ENCODE peak calls at places on chromosomes 5 and 9, in nine cellular contexts. One of them, this sample, is unnamed.

GRCh38 chr9:3243676-3244075 is 282.1 kb downstream of the RFX3 start:
- DNase-seq in IMR-90: no peak
- DNase-seq in body of pancreas: peak
- DNase-seq in sigmoid colon: no peak
- DNase-seq in upper lobe of left lung: no peak
- DNase-seq in heart left ventricle: no peak
- DNase-seq in A549: no peak
- DNase-seq in NB4: peak
- DNase-seq in K562: no peak
- DNase-seq in this sample: no peak

GRCh38 chr5:89436464-89436863 is 553.5 kb upstream of the MEF2C start:
- DNase-seq in IMR-90: no peak
- DNase-seq in body of pancreas: no peak
- DNase-seq in sigmoid colon: no peak
- DNase-seq in upper lobe of left lung: no peak
- DNase-seq in heart left ventricle: no peak
- DNase-seq in A549: no peak
- DNase-seq in NB4: no peak
- DNase-seq in K562: no peak
- DNase-seq in this sample: no peak

GRCh38 chr5:137071526-137071925 is 427.6 kb downstream of the SPOCK1 start:
- DNase-seq in IMR-90: no peak
- DNase-seq in body of pancreas: peak
- DNase-seq in sigmoid colon: no peak
- DNase-seq in upper lobe of left lung: no peak
- DNase-seq in heart left ventricle: no peak
- DNase-seq in A549: no peak
- DNase-seq in NB4: no peak
- DNase-seq in K562: no peak
- DNase-seq in this sample: no peak

GRCh38 chr9:114616684-114617520 is 5.8 kb downstream of the TMEM268 start:
- DNase-seq in IMR-90: no peak
- DNase-seq in body of pancreas: peak
- DNase-seq in sigmoid colon: peak
- DNase-seq in upper lobe of left lung: peak
- DNase-seq in heart left ventricle: peak
- DNase-seq in A549: no peak
- DNase-seq in NB4: peak
- DNase-seq in K562: peak
- DNase-seq in this sample: peak

GRCh38 chr5:107570805-107571531 is 99.8 kb downstream of the EFNA5 start:
- DNase-seq in IMR-90: no peak
- DNase-seq in body of pancreas: peak
- DNase-seq in sigmoid colon: no peak
- DNase-seq in upper lobe of left lung: no peak
- DNase-seq in heart left ventricle: peak
- DNase-seq in A549: peak
- DNase-seq in NB4: no peak
- DNase-seq in K562: no peak
- DNase-seq in this sample: no peak

GRCh38 chr9:133612051-133612450 is 2.9 kb upstream of the FAM163B start:
- DNase-seq in IMR-90: no peak
- DNase-seq in body of pancreas: no peak
- DNase-seq in sigmoid colon: no peak
- DNase-seq in upper lobe of left lung: no peak
- DNase-seq in heart left ventricle: no peak
- DNase-seq in A549: no peak
- DNase-seq in NB4: no peak
- DNase-seq in K562: no peak
- DNase-seq in this sample: no peak

GRCh38 chr5:72607381-72607780 is 100.2 kb upstream of the ZNF366 start:
- DNase-seq in IMR-90: no peak
- DNase-seq in body of pancreas: no peak
- DNase-seq in sigmoid colon: no peak
- DNase-seq in upper lobe of left lung: no peak
- DNase-seq in heart left ventricle: no peak
- DNase-seq in A549: no peak
- DNase-seq in NB4: no peak
- DNase-seq in K562: no peak
- DNase-seq in this sample: no peak

GRCh38 chr9:105254226-105254625 is 9.8 kb downstream of the SLC44A1 start:
- DNase-seq in IMR-90: no peak
- DNase-seq in body of pancreas: no peak
- DNase-seq in sigmoid colon: no peak
- DNase-seq in upper lobe of left lung: no peak
- DNase-seq in heart left ventricle: no peak
- DNase-seq in A549: no peak
- DNase-seq in NB4: no peak
- DNase-seq in K562: no peak
- DNase-seq in this sample: no peak

GRCh38 chr9:136441681-136442245 is 2.1 kb upstream of the INPP5E start:
- DNase-seq in IMR-90: no peak
- DNase-seq in body of pancreas: no peak
- DNase-seq in sigmoid colon: no peak
- DNase-seq in upper lobe of left lung: no peak
- DNase-seq in heart left ventricle: no peak
- DNase-seq in A549: no peak
- DNase-seq in NB4: no peak
- DNase-seq in K562: no peak
- DNase-seq in this sample: no peak

GRCh38 chr5:81749562-81750307 is 1.2 kb downstream of the SSBP2 start:
- DNase-seq in IMR-90: peak
- DNase-seq in body of pancreas: peak
- DNase-seq in sigmoid colon: peak
- DNase-seq in upper lobe of left lung: peak
- DNase-seq in heart left ventricle: peak
- DNase-seq in A549: no peak
- DNase-seq in NB4: peak
- DNase-seq in K562: peak
- DNase-seq in this sample: peak

GRCh38 chr5:78514427-78515345 is 133.9 kb downstream of the LHFPL2 start:
- DNase-seq in IMR-90: peak
- DNase-seq in body of pancreas: no peak
- DNase-seq in sigmoid colon: no peak
- DNase-seq in upper lobe of left lung: no peak
- DNase-seq in heart left ventricle: no peak
- DNase-seq in A549: no peak
- DNase-seq in NB4: no peak
- DNase-seq in K562: no peak
- DNase-seq in this sample: no peak

GRCh38 chr5:177492841-177493240 is 4.6 kb downstream of the PDLIM7 start:
- DNase-seq in IMR-90: no peak
- DNase-seq in body of pancreas: no peak
- DNase-seq in sigmoid colon: no peak
- DNase-seq in upper lobe of left lung: no peak
- DNase-seq in heart left ventricle: no peak
- DNase-seq in A549: no peak
- DNase-seq in NB4: no peak
- DNase-seq in K562: no peak
- DNase-seq in this sample: no peak

GRCh38 chr9:87499455-87500015 is 1.9 kb downstream of the DAPK1 start:
- DNase-seq in IMR-90: no peak
- DNase-seq in body of pancreas: no peak
- DNase-seq in sigmoid colon: no peak
- DNase-seq in upper lobe of left lung: no peak
- DNase-seq in heart left ventricle: no peak
- DNase-seq in A549: no peak
- DNase-seq in NB4: no peak
- DNase-seq in K562: no peak
- DNase-seq in this sample: no peak

GRCh38 chr9:87498816-87499454 is 1.3 kb downstream of the DAPK1 start:
- DNase-seq in IMR-90: no peak
- DNase-seq in body of pancreas: peak
- DNase-seq in sigmoid colon: no peak
- DNase-seq in upper lobe of left lung: no peak
- DNase-seq in heart left ventricle: no peak
- DNase-seq in A549: no peak
- DNase-seq in NB4: no peak
- DNase-seq in K562: no peak
- DNase-seq in this sample: no peak

GRCh38 chr9:87501806-87502205 is 4.1 kb downstream of the DAPK1 start:
- DNase-seq in IMR-90: no peak
- DNase-seq in body of pancreas: no peak
- DNase-seq in sigmoid colon: no peak
- DNase-seq in upper lobe of left lung: no peak
- DNase-seq in heart left ventricle: no peak
- DNase-seq in A549: no peak
- DNase-seq in NB4: no peak
- DNase-seq in K562: no peak
- DNase-seq in this sample: no peak

GRCh38 chr9:87500894-87501656 is 3.4 kb downstream of the DAPK1 start:
- DNase-seq in IMR-90: no peak
- DNase-seq in body of pancreas: no peak
- DNase-seq in sigmoid colon: no peak
- DNase-seq in upper lobe of left lung: no peak
- DNase-seq in heart left ventricle: no peak
- DNase-seq in A549: no peak
- DNase-seq in NB4: no peak
- DNase-seq in K562: no peak
- DNase-seq in this sample: no peak

DNA sequence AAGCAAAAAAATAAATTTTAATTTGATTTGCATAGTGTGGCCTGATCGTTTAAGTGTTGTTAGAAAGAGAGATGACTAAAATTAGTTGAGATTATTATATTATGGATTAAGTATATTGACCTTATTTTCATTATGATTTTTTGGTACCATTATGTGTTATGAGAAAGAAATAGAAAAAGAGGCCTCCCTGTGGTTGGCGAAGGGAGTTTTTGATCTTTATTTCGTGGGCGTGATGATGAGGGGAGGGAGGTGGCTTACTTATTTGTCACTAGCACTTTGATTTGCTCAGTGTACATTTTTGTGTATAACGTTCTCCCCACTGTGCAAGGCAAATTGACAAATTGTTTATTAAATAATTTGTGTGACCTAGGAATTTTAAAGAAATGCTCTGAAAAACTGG is 2.8 kb downstream of the DAPK1 start:
- DNase-seq in IMR-90: no peak
- DNase-seq in body of pancreas: no peak
- DNase-seq in sigmoid colon: no peak
- DNase-seq in upper lobe of left lung: no peak
- DNase-seq in heart left ventricle: no peak
- DNase-seq in A549: peak
- DNase-seq in NB4: no peak
- DNase-seq in K562: peak
- DNase-seq in this sample: no peak
- H3K4me3 ChIP-seq in IMR-90: no peak
- H3K4me3 ChIP-seq in body of pancreas: no peak
- H3K4me3 ChIP-seq in sigmoid colon: peak
- H3K4me3 ChIP-seq in upper lobe of left lung: no peak
- H3K4me3 ChIP-seq in heart left ventricle: peak
- H3K4me3 ChIP-seq in A549: peak
- H3K4me3 ChIP-seq in NB4: no peak
- H3K4me3 ChIP-seq in K562: no peak
- H3K4me3 ChIP-seq in this sample: no peak

GRCh38 chr5:54774281-54775171 is 210.9 kb downstream of the ESM1 start:
- DNase-seq in IMR-90: no peak
- DNase-seq in body of pancreas: no peak
- DNase-seq in sigmoid colon: peak
- DNase-seq in upper lobe of left lung: peak
- DNase-seq in heart left ventricle: peak
- DNase-seq in A549: no peak
- DNase-seq in NB4: no peak
- DNase-seq in K562: no peak
- DNase-seq in this sample: peak
- TF ChIP-seq POLR2A in IMR-90: no peak
- TF ChIP-seq POLR2A in body of pancreas: no peak
- TF ChIP-seq POLR2A in sigmoid colon: no peak
- TF ChIP-seq POLR2A in upper lobe of left lung: no peak
- TF ChIP-seq POLR2A in heart left ventricle: no peak
- TF ChIP-seq POLR2A in A549: no peak
- TF ChIP-seq POLR2A in NB4: no peak
- TF ChIP-seq POLR2A in K562: no peak
- TF ChIP-seq POLR2A in this sample: no peak

GRCh38 chr9:122819791-122820489 is 8.4 kb downstream of the PDCL start:
- DNase-seq in IMR-90: peak
- DNase-seq in body of pancreas: no peak
- DNase-seq in sigmoid colon: no peak
- DNase-seq in upper lobe of left lung: no peak
- DNase-seq in heart left ventricle: no peak
- DNase-seq in A549: no peak
- DNase-seq in NB4: no peak
- DNase-seq in K562: no peak
- DNase-seq in this sample: no peak
- H3K4me3 ChIP-seq in IMR-90: no peak
- H3K4me3 ChIP-seq in body of pancreas: no peak
- H3K4me3 ChIP-seq in sigmoid colon: no peak
- H3K4me3 ChIP-seq in upper lobe of left lung: no peak
- H3K4me3 ChIP-seq in heart left ventricle: no peak
- H3K4me3 ChIP-seq in A549: no peak
- H3K4me3 ChIP-seq in NB4: no peak
- H3K4me3 ChIP-seq in K562: no peak
- H3K4me3 ChIP-seq in this sample: no peak

GRCh38 chr5:135476615-135477493 is 24.7 kb upstream of the TIFAB start:
- DNase-seq in IMR-90: no peak
- DNase-seq in body of pancreas: no peak
- DNase-seq in sigmoid colon: no peak
- DNase-seq in upper lobe of left lung: no peak
- DNase-seq in heart left ventricle: no peak
- DNase-seq in A549: no peak
- DNase-seq in NB4: no peak
- DNase-seq in K562: peak
- DNase-seq in this sample: no peak
- TF ChIP-seq POLR2A in IMR-90: no peak
- TF ChIP-seq POLR2A in body of pancreas: no peak
- TF ChIP-seq POLR2A in sigmoid colon: no peak
- TF ChIP-seq POLR2A in upper lobe of left lung: no peak
- TF ChIP-seq POLR2A in heart left ventricle: no peak
- TF ChIP-seq POLR2A in A549: no peak
- TF ChIP-seq POLR2A in NB4: no peak
- TF ChIP-seq POLR2A in K562: no peak
- TF ChIP-seq POLR2A in this sample: no peak